ENCODE peak calls at places on chromosomes 2 and 18, in five cellular contexts. One of them, this sample, is unnamed.

GRCh38 chr2:218079943-218080913 is 11.2 kb downstream of the RUFY4 start:
- DNase-seq in K562: no peak
- DNase-seq in A549: no peak
- DNase-seq in GM23338: no peak
- DNase-seq in HepG2: peak
- DNase-seq in this sample: no peak

GRCh38 chr2:115105966-115106365 is 663.5 kb downstream of the DPP10 start:
- DNase-seq in K562: no peak
- DNase-seq in A549: no peak
- DNase-seq in GM23338: no peak
- DNase-seq in HepG2: no peak
- DNase-seq in this sample: no peak

GRCh38 chr18:39799010-39799409 is 2156.0 kb upstream of the PIK3C3 start:
- DNase-seq in K562: no peak
- DNase-seq in A549: peak
- DNase-seq in GM23338: peak
- DNase-seq in HepG2: no peak
- DNase-seq in this sample: no peak

GRCh38 chr2:30217644-30218361 is 13.5 kb upstream of the LBH start:
- DNase-seq in K562: no peak
- DNase-seq in A549: no peak
- DNase-seq in GM23338: peak
- DNase-seq in HepG2: no peak
- DNase-seq in this sample: peak

GRCh38 chr2:23540804-23541360 is 155.9 kb downstream of the KLHL29 start:
- DNase-seq in K562: no peak
- DNase-seq in A549: no peak
- DNase-seq in GM23338: no peak
- DNase-seq in HepG2: no peak
- DNase-seq in this sample: no peak

GRCh38 chr2:113974727-113975126 is 84.8 kb downstream of the ACTR3 start:
- DNase-seq in K562: no peak
- DNase-seq in A549: no peak
- DNase-seq in GM23338: no peak
- DNase-seq in HepG2: peak
- DNase-seq in this sample: no peak

GRCh38 chr18:56044239-56044638 is 456.2 kb upstream of the TCF4 start:
- DNase-seq in K562: no peak
- DNase-seq in A549: no peak
- DNase-seq in GM23338: no peak
- DNase-seq in HepG2: no peak
- DNase-seq in this sample: no peak

GRCh38 chr2:152825834-152826233 is 107.4 kb downstream of the ARL6IP6 start:
- DNase-seq in K562: no peak
- DNase-seq in A549: no peak
- DNase-seq in GM23338: no peak
- DNase-seq in HepG2: no peak
- DNase-seq in this sample: no peak

GRCh38 chr2:174053784-174054183 is 88.6 kb upstream of the SP3 start:
- DNase-seq in K562: no peak
- DNase-seq in A549: peak
- DNase-seq in GM23338: peak
- DNase-seq in HepG2: no peak
- DNase-seq in this sample: no peak

GRCh38 chr2:45013229-45014015 is 4.2 kb upstream of the SIX2 start:
- DNase-seq in K562: no peak
- DNase-seq in A549: no peak
- DNase-seq in GM23338: peak
- DNase-seq in HepG2: no peak
- DNase-seq in this sample: no peak

GRCh38 chr2:229169751-229170150 is 101.3 kb downstream of the PID1 start:
- DNase-seq in K562: no peak
- DNase-seq in A549: no peak
- DNase-seq in GM23338: no peak
- DNase-seq in HepG2: no peak
- DNase-seq in this sample: no peak

GRCh38 chr18:74869904-74870863 is 272.5 kb downstream of the ZNF407 start:
- DNase-seq in K562: no peak
- DNase-seq in A549: no peak
- DNase-seq in GM23338: no peak
- DNase-seq in HepG2: no peak
- DNase-seq in this sample: peak

GRCh38 chr2:232659359-232659758 is 26.0 kb downstream of the EFHD1 start:
- DNase-seq in K562: no peak
- DNase-seq in A549: no peak
- DNase-seq in GM23338: no peak
- DNase-seq in HepG2: no peak
- DNase-seq in this sample: no peak

GRCh38 chr2:221102896-221103688 is 469.0 kb downstream of the EPHA4 start:
- DNase-seq in K562: no peak
- DNase-seq in A549: no peak
- DNase-seq in GM23338: no peak
- DNase-seq in HepG2: no peak
- DNase-seq in this sample: no peak

GRCh38 chr2:49226360-49226759 is 72.0 kb upstream of the FSHR start:
- DNase-seq in K562: no peak
- DNase-seq in A549: no peak
- DNase-seq in GM23338: no peak
- DNase-seq in HepG2: no peak
- DNase-seq in this sample: no peak

GRCh38 chr2:238100049-238100820 is at the start of gene ESPNL:
- DNase-seq in K562: peak
- DNase-seq in A549: no peak
- DNase-seq in GM23338: no peak
- DNase-seq in HepG2: no peak
- DNase-seq in this sample: no peak

GRCh38 chr2:178401994-178402437 is 49.0 kb downstream of the PRKRA start:
- DNase-seq in K562: peak
- DNase-seq in A549: no peak
- DNase-seq in GM23338: no peak
- DNase-seq in HepG2: no peak
- DNase-seq in this sample: no peak

GRCh38 chr2:145752091-145752806 is 1232.3 kb upstream of the ZEB2 start:
- DNase-seq in K562: peak
- DNase-seq in A549: peak
- DNase-seq in GM23338: peak
- DNase-seq in HepG2: peak
- DNase-seq in this sample: no peak

GRCh38 chr2:207482630-207483029 is 47.1 kb upstream of the CREB1 start:
- DNase-seq in K562: no peak
- DNase-seq in A549: no peak
- DNase-seq in GM23338: no peak
- DNase-seq in HepG2: no peak
- DNase-seq in this sample: no peak

GRCh38 chr2:207184768-207185167 is 19.0 kb upstream of the KLF7 start:
- DNase-seq in K562: no peak
- DNase-seq in A549: no peak
- DNase-seq in GM23338: no peak
- DNase-seq in HepG2: no peak
- DNase-seq in this sample: no peak

GRCh38 chr2:630451-631320 is 46.5 kb downstream of the TMEM18 start:
- DNase-seq in K562: no peak
- DNase-seq in A549: no peak
- DNase-seq in GM23338: no peak
- DNase-seq in HepG2: no peak
- DNase-seq in this sample: no peak

GRCh38 chr18:79485788-79486355 is 90.1 kb downstream of the NFATC1 start:
- DNase-seq in K562: no peak
- DNase-seq in A549: no peak
- DNase-seq in GM23338: no peak
- DNase-seq in HepG2: no peak
- DNase-seq in this sample: no peak

GRCh38 chr18:76450912-76451421 is 44.1 kb downstream of the ZNF516 start:
- DNase-seq in K562: no peak
- DNase-seq in A549: no peak
- DNase-seq in GM23338: peak
- DNase-seq in HepG2: no peak
- DNase-seq in this sample: peak

GRCh38 chr2:165044505-165045303 is 89.4 kb upstream of the SLC38A11 start:
- DNase-seq in K562: no peak
- DNase-seq in A549: no peak
- DNase-seq in GM23338: no peak
- DNase-seq in HepG2: no peak
- DNase-seq in this sample: no peak

GRCh38 chr2:239196474-239197021 is 204.3 kb downstream of the HDAC4 start:
- DNase-seq in K562: no peak
- DNase-seq in A549: no peak
- DNase-seq in GM23338: no peak
- DNase-seq in HepG2: no peak
- DNase-seq in this sample: no peak

GRCh38 chr18:48662021-48662661 is 123.3 kb downstream of the CTIF start:
- DNase-seq in K562: no peak
- DNase-seq in A549: peak
- DNase-seq in GM23338: peak
- DNase-seq in HepG2: peak
- DNase-seq in this sample: no peak

GRCh38 chr2:41267929-41268659 is 779.7 kb upstream of the PKDCC start:
- DNase-seq in K562: no peak
- DNase-seq in A549: no peak
- DNase-seq in GM23338: no peak
- DNase-seq in HepG2: no peak
- DNase-seq in this sample: no peak

GRCh38 chr18:111292-112014 is 46.9 kb upstream of the USP14 start:
- DNase-seq in K562: peak
- DNase-seq in A549: peak
- DNase-seq in GM23338: peak
- DNase-seq in HepG2: peak
- DNase-seq in this sample: no peak

GRCh38 chr2:172106128-172106961 is 3.6 kb upstream of the DLX2 start:
- DNase-seq in K562: no peak
- DNase-seq in A549: peak
- DNase-seq in GM23338: peak
- DNase-seq in HepG2: peak
- DNase-seq in this sample: no peak

GRCh38 chr2:44614940-44615339 is 253.2 kb downstream of the CAMKMT start:
- DNase-seq in K562: no peak
- DNase-seq in A549: no peak
- DNase-seq in GM23338: peak
- DNase-seq in HepG2: no peak
- DNase-seq in this sample: no peak

GRCh38 chr2:174035117-174035516 is 69.9 kb upstream of the SP3 start:
- DNase-seq in K562: no peak
- DNase-seq in A549: no peak
- DNase-seq in GM23338: no peak
- DNase-seq in HepG2: no peak
- DNase-seq in this sample: no peak

GRCh38 chr18:72456802-72457201 is 87.3 kb downstream of the CBLN2 start:
- DNase-seq in K562: no peak
- DNase-seq in A549: peak
- DNase-seq in GM23338: no peak
- DNase-seq in HepG2: no peak
- DNase-seq in this sample: no peak
- TF ChIP-seq JUNB in K562: no peak
- TF ChIP-seq JUNB in A549: peak
- TF ChIP-seq JUNB in GM23338: no peak
- TF ChIP-seq JUNB in HepG2: no peak
- TF ChIP-seq JUNB in this sample: no peak

GRCh38 chr2:216388046-216388884 is 16.0 kb upstream of the MARCHF4 start:
- DNase-seq in K562: no peak
- DNase-seq in A549: no peak
- DNase-seq in GM23338: no peak
- DNase-seq in HepG2: no peak
- DNase-seq in this sample: peak
- TF ChIP-seq JUNB in K562: no peak
- TF ChIP-seq JUNB in A549: no peak
- TF ChIP-seq JUNB in GM23338: no peak
- TF ChIP-seq JUNB in HepG2: no peak
- TF ChIP-seq JUNB in this sample: no peak

DNA sequence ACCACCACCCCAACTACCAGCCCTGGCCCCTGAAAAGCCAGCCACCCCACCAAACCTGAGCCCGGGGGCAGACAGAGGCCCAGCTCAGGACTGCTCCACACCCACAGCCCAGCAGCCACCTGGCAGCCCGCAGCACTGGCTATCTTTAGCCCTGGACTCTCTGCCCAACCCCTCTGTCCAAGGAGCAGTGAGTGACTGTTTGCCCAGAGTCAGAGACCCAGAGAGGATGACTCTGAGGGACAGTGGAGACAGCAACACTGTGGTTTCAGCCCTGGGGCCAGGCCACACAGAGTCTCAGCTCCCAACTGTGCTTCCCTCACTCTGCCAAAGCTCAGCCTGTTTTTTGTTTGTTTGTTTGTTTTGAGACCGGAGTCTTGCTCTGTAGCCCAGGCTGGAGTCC is 32.6 kb downstream of the BIN1 start:
- DNase-seq in K562: no peak
- DNase-seq in A549: no peak
- DNase-seq in GM23338: no peak
- DNase-seq in HepG2: no peak
- DNase-seq in this sample: no peak
- TF ChIP-seq JUNB in K562: no peak
- TF ChIP-seq JUNB in A549: no peak
- TF ChIP-seq JUNB in GM23338: no peak
- TF ChIP-seq JUNB in HepG2: no peak
- TF ChIP-seq JUNB in this sample: no peak

GRCh38 chr18:10147199-10147598 is 233.4 kb downstream of the VAPA start:
- DNase-seq in K562: no peak
- DNase-seq in A549: no peak
- DNase-seq in GM23338: no peak
- DNase-seq in HepG2: no peak
- DNase-seq in this sample: no peak

GRCh38 chr18:10147752-10148151 is 233.9 kb downstream of the VAPA start:
- DNase-seq in K562: no peak
- DNase-seq in A549: no peak
- DNase-seq in GM23338: no peak
- DNase-seq in HepG2: no peak
- DNase-seq in this sample: no peak

GRCh38 chr18:10153924-10154635 is 240.3 kb downstream of the VAPA start:
- DNase-seq in K562: no peak
- DNase-seq in A549: no peak
- DNase-seq in GM23338: no peak
- DNase-seq in HepG2: no peak
- DNase-seq in this sample: no peak

GRCh38 chr18:10149768-10150556 is 236.1 kb downstream of the VAPA start:
- DNase-seq in K562: no peak
- DNase-seq in A549: no peak
- DNase-seq in GM23338: no peak
- DNase-seq in HepG2: no peak
- DNase-seq in this sample: no peak

DNA sequence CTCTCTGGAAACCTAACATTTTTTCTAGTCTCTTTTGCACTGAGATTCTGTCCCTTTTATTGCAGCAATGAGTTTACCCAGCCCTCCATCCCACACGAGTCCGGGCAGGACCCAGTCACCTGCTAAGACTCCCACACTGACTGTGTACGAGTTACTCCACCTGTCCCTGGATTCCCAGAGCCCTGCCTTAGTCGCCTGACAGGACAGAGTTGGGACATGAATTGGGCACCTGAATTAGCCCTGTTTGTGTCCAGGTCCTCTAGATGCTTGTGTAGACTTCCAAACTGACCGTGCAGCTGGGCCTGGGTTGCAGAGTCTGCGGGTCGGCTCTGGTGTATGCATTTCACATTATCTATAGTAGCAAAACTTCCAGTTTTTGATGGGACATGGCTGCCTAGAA is 238.7 kb downstream of the VAPA start:
- DNase-seq in K562: no peak
- DNase-seq in A549: no peak
- DNase-seq in GM23338: no peak
- DNase-seq in HepG2: no peak
- DNase-seq in this sample: no peak
- TF ChIP-seq JUNB in K562: no peak
- TF ChIP-seq JUNB in A549: no peak
- TF ChIP-seq JUNB in GM23338: no peak
- TF ChIP-seq JUNB in HepG2: no peak
- TF ChIP-seq JUNB in this sample: no peak

This sample was measured in GM12878.